ENCODE peak calls at places on chromosomes 5 and 9, in seven cellular contexts. L, A, F, T, D, O and I are unnamed samples.

GRCh38 chr9:4299006-4299795 is 667 bp downstream of the GLIS3 start:
- DNase-seq in L (peak), A (peak), F (no peak), T (peak), D (peak), O (peak), I (peak)

GRCh38 chr5:67028371-67028770 is 168.2 kb downstream of the CD180 start:
- DNase-seq in L (no peak), A (peak), F (no peak), T (no peak), D (no peak), O (no peak), I (no peak)

GRCh38 chr9:131214931-131215330 is 61.4 kb downstream of the FAM78A start:
- DNase-seq in L (no peak), A (no peak), F (no peak), T (no peak), D (no peak), O (no peak), I (no peak)

GRCh38 chr5:19923742-19924141 is 64.3 kb downstream of the CDH18 start:
- DNase-seq in L (no peak), A (no peak), F (no peak), T (no peak), D (no peak), O (no peak), I (no peak)

GRCh38 chr9:130973686-130974281 is 34.7 kb upstream of the FIBCD1 start:
- DNase-seq in L (no peak), A (no peak), F (no peak), T (no peak), D (no peak), O (no peak), I (peak)

GRCh38 chr9:71911908-71912325 is 478 bp downstream of the C9orf85 start:
- DNase-seq in L (no peak), A (no peak), F (no peak), T (no peak), D (no peak), O (no peak), I (peak)

GRCh38 chr5:54746777-54747398 is 229.3 kb downstream of the SNX18 start:
- DNase-seq in L (no peak), A (no peak), F (no peak), T (no peak), D (no peak), O (no peak), I (no peak)

GRCh38 chr5:170638051-170638450 is 134.2 kb downstream of the KCNIP1 start:
- DNase-seq in L (no peak), A (no peak), F (no peak), T (no peak), D (no peak), O (no peak), I (no peak)

GRCh38 chr5:168174376-168174775 is 117.1 kb upstream of the WWC1 start:
- DNase-seq in L (no peak), A (no peak), F (no peak), T (no peak), D (no peak), O (no peak), I (no peak)

GRCh38 chr9:16328349-16328748 is 542.1 kb downstream of the BNC2 start:
- DNase-seq in L (no peak), A (no peak), F (no peak), T (no peak), D (no peak), O (no peak), I (no peak)

GRCh38 chr5:44885903-44886302 is 77.2 kb downstream of the MRPS30 start:
- DNase-seq in L (no peak), A (peak), F (no peak), T (peak), D (no peak), O (no peak), I (no peak)

GRCh38 chr5:143636951-143637528 is 174.9 kb upstream of the HMHB1 start:
- DNase-seq in L (no peak), A (no peak), F (no peak), T (peak), D (no peak), O (peak), I (no peak)

GRCh38 chr9:124663046-124663961 is 107.8 kb downstream of the NR6A1 start:
- DNase-seq in L (no peak), A (no peak), F (no peak), T (peak), D (no peak), O (no peak), I (no peak)

GRCh38 chr5:76367623-76368366 is 35.3 kb upstream of the IQGAP2 start:
- DNase-seq in L (no peak), A (peak), F (no peak), T (no peak), D (no peak), O (no peak), I (no peak)

GRCh38 chr5:159097461-159098284 is 2.0 kb downstream of the EBF1 start:
- DNase-seq in L (no peak), A (no peak), F (no peak), T (peak), D (no peak), O (no peak), I (peak)

GRCh38 chr9:91036356-91036755 is 234.7 kb downstream of the SYK start:
- DNase-seq in L (no peak), A (no peak), F (no peak), T (no peak), D (no peak), O (no peak), I (no peak)

GRCh38 chr9:136760424-136760823 is 2.4 kb upstream of the LCN8 start:
- DNase-seq in L (no peak), A (no peak), F (no peak), T (no peak), D (no peak), O (no peak), I (peak)

GRCh38 chr5:12920527-12920926 is 1016.3 kb upstream of the CTNND2 start:
- DNase-seq in L (no peak), A (no peak), F (no peak), T (no peak), D (no peak), O (no peak), I (no peak)

GRCh38 chr9:108511200-108511756 is 344.5 kb downstream of the ACTL7B start:
- DNase-seq in L (no peak), A (no peak), F (no peak), T (peak), D (no peak), O (no peak), I (peak)